ENCODE peak calls at places on chromosomes 1 and 21, in eight cellular contexts. E, P, J, A, N, X, D and O are unnamed samples. For H3K4me1 and H3K9me3, the result is how much of the 10 kb centered on the place peaks cover.

GRCh38 chr21:44710756-44711326 is 531 bp downstream of the TSPEAR start:
- DNase-seq in E (no peak), P (peak), J (no peak), A (no peak), N (peak), X (peak), D (peak), O (no peak)

GRCh38 chr1:18928985-18929384 is 26.6 kb upstream of the ALDH4A1 start:
- DNase-seq in E (no peak), P (no peak), J (no peak), A (no peak), N (no peak), X (no peak), D (no peak), O (no peak)

GRCh38 chr1:93021539-93022134 is 57.4 kb upstream of the MTF2 start:
- DNase-seq in E (no peak), P (no peak), J (no peak), A (no peak), N (peak), X (peak), D (no peak), O (no peak)

GRCh38 chr1:197799271-197799670 is 24.0 kb upstream of the DENND1B start:
- DNase-seq in E (no peak), P (no peak), J (no peak), A (no peak), N (no peak), X (peak), D (peak), O (no peak)

GRCh38 chr1:248631354-248632041 is 3.4 kb downstream of the OR2T11 start:
- DNase-seq in E (no peak), P (no peak), J (peak), A (no peak), N (no peak), X (no peak), D (no peak), O (no peak)

GRCh38 chr21:16709866-16710550 is 802.8 kb upstream of the CXADR start:
- DNase-seq in E (no peak), P (no peak), J (no peak), A (no peak), N (peak), X (no peak), D (no peak), O (no peak)

GRCh38 chr1:161733526-161733925 is 12.2 kb downstream of the FCRLB start:
- DNase-seq in E (no peak), P (no peak), J (no peak), A (no peak), N (no peak), X (peak), D (peak), O (no peak)

GRCh38 chr1:245341738-245342137 is 187.0 kb downstream of the KIF26B start:
- DNase-seq in E (no peak), P (no peak), J (no peak), A (no peak), N (no peak), X (no peak), D (no peak), O (no peak)

GRCh38 chr1:38608202-38608864 is 251.2 kb downstream of the RRAGC start:
- DNase-seq in E (no peak), P (no peak), J (no peak), A (peak), N (peak), X (peak), D (no peak), O (no peak)

GRCh38 chr1:28804071-28804470 is 7.9 kb upstream of the OPRD1 start:
- DNase-seq in E (no peak), P (no peak), J (no peak), A (no peak), N (peak), X (no peak), D (no peak), O (no peak)

GRCh38 chr1:8410791-8411190 is 92.9 kb downstream of the SLC45A1 start:
- DNase-seq in E (no peak), P (no peak), J (no peak), A (no peak), N (no peak), X (no peak), D (no peak), O (no peak)

GRCh38 chr1:181936269-181936668 is 125.2 kb downstream of the ZNF648 start:
- DNase-seq in E (no peak), P (no peak), J (no peak), A (no peak), N (no peak), X (no peak), D (no peak), O (no peak)

GRCh38 chr1:80417651-80418050 is 1383.1 kb upstream of the ADGRL2 start:
- DNase-seq in E (no peak), P (no peak), J (no peak), A (no peak), N (no peak), X (no peak), D (peak), O (no peak)

GRCh38 chr1:240706150-240706904 is 94.4 kb upstream of the GREM2 start:
- DNase-seq in E (no peak), P (no peak), J (no peak), A (no peak), N (no peak), X (peak), D (no peak), O (peak)

GRCh38 chr1:1598720-1599029 is 1.3 kb downstream of the FNDC10 start:
- DNase-seq in E (no peak), P (no peak), J (no peak), A (no peak), N (no peak), X (no peak), D (no peak), O (no peak)

GRCh38 chr1:42173961-42174715 is 9.6 kb upstream of the GUCA2A start:
- DNase-seq in E (no peak), P (no peak), J (no peak), A (no peak), N (no peak), X (no peak), D (peak), O (no peak)

GRCh38 chr1:105260018-105260417 is 1510.3 kb downstream of the AMY1C start:
- DNase-seq in E (no peak), P (no peak), J (no peak), A (no peak), N (no peak), X (no peak), D (no peak), O (no peak)

GRCh38 chr1:191022856-191023255 is 545.2 kb upstream of the BRINP3 start:
- DNase-seq in E (no peak), P (no peak), J (no peak), A (no peak), N (no peak), X (no peak), D (no peak), O (no peak)

GRCh38 chr21:41251961-41252642 is 64.5 kb upstream of the FAM3B start:
- DNase-seq in E (no peak), P (no peak), J (no peak), A (no peak), N (no peak), X (no peak), D (peak), O (no peak)

GRCh38 chr1:198778049-198778448 is 139.2 kb downstream of the PTPRC start:
- DNase-seq in E (no peak), P (peak), J (no peak), A (no peak), N (no peak), X (no peak), D (no peak), O (no peak)

GRCh38 chr1:64834734-64835133 is 89.9 kb downstream of the RAVER2 start:
- DNase-seq in E (no peak), P (no peak), J (no peak), A (no peak), N (no peak), X (no peak), D (peak), O (no peak)

GRCh38 chr1:231604276-231604621 is 22.3 kb upstream of the DISC1 start:
- DNase-seq in E (no peak), P (no peak), J (no peak), A (no peak), N (no peak), X (no peak), D (no peak), O (no peak)

GRCh38 chr1:82225407-82226197 is 424.9 kb downstream of the ADGRL2 start:
- DNase-seq in E (no peak), P (no peak), J (no peak), A (no peak), N (no peak), X (no peak), D (peak), O (no peak)

GRCh38 chr1:20705356-20705755 is 12.5 kb downstream of the KIF17 start:
- DNase-seq in E (no peak), P (no peak), J (no peak), A (no peak), N (no peak), X (no peak), D (no peak), O (no peak)

GRCh38 chr1:94942171-94943128 is 15.5 kb upstream of the CNN3 start:
- DNase-seq in E (no peak), P (no peak), J (no peak), A (no peak), N (no peak), X (no peak), D (no peak), O (no peak)

GRCh38 chr1:49252917-49253316 is 476.2 kb upstream of the BEND5 start:
- DNase-seq in E (no peak), P (no peak), J (no peak), A (no peak), N (no peak), X (no peak), D (no peak), O (no peak)
- H3K4me1 ChIP-seq in E (under half), P (under half), J (under half), A (under half), N (under half), X (under half), D (under half), O (under half)

GRCh38 chr1:114597949-114598348 is 16.5 kb upstream of the BCAS2 start:
- DNase-seq in E (no peak), P (no peak), J (no peak), A (no peak), N (no peak), X (no peak), D (no peak), O (no peak)
- H3K9me3 ChIP-seq in E (under half), P (under half), J (under half), A (under half), N (under half), X (under half), D (under half), O (under half)

GRCh38 chr1:26541816-26542711 is 12.5 kb downstream of the RPS6KA1 start:
- DNase-seq in E (peak), P (no peak), J (peak), A (peak), N (peak), X (peak), D (peak), O (peak)
- TF ChIP-seq CTCF in E (peak), P (no peak), J (peak), A (peak), N (peak), X (no peak), D (peak), O (peak)

DNA sequence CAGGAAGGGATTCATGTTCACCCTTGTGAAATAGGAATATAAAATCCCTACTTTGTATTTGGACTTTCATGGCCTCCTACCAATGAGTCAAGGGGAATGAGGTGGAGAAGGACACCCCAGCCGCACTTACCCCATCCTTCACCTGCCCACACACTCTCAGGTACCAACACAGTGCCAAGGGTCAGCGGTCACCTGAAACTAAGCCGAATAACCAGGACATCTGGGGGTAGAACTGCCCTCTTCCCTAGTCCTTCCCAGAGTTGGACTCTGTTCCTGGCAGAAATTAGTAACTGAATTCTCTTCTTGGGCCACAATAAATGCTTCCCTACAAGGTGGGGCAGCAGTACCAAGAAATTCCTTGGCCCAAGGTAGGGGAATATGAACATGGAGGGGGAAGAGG is 7.4 kb downstream of the SLC45A3 start:
- DNase-seq in E (no peak), P (peak), J (no peak), A (no peak), N (no peak), X (no peak), D (no peak), O (no peak)
- H3K4me1 ChIP-seq in E (under half), P (under half), J (under half), A (under half), N (under half), X (half or more), D (under half), O (under half)